ENCODE peak calls at places on chromosomes 7 and 10, in nine cellular contexts. V is dermis blood vessel endothelial cell; F is effector memory CD8-positive, alpha-beta T cell; Z is NB4; H is MCF 10A; I is GM10248; M is kidney tubule cell; J is neuronal stem cell; R is activated B cell treated with CpG ODN at 0.5 μM for 24 hours. Q is an unnamed sample.

GRCh38 chr10:89759531-89759930 is 58.1 kb downstream of the KIF20B start:
- DNase-seq in I (no peak), F (no peak), J (no peak), Z (no peak), R (no peak), V (no peak), H (no peak), M (no peak), Q (no peak)

GRCh38 chr10:110845756-110846620 is 25.7 kb upstream of the PDCD4 start:
- DNase-seq in I (no peak), Z (no peak), F (no peak), M (peak), V (no peak), H (no peak), J (no peak), R (no peak), Q (peak)

GRCh38 chr7:44735403-44736165 is 13.1 kb upstream of the ZMIZ2 start:
- DNase-seq in M (peak), F (no peak), Z (peak), R (no peak), J (no peak), H (peak), I (no peak), V (peak), Q (peak)

GRCh38 chr7:42573904-42574692 is 337.1 kb upstream of the GLI3 start:
- DNase-seq in F (no peak), M (no peak), V (no peak), J (no peak), R (no peak), Z (no peak), H (peak), I (no peak), Q (no peak)

GRCh38 chr10:103699611-103700435 is 155.6 kb downstream of the SH3PXD2A start:
- DNase-seq in F (no peak), R (no peak), H (no peak), Z (no peak), V (no peak), J (no peak), M (no peak), I (no peak), Q (no peak)

GRCh38 chr7:5776894-5777645 is 4.4 kb downstream of the RNF216 start:
- DNase-seq in V (no peak), F (no peak), I (no peak), H (no peak), R (no peak), M (peak), J (no peak), Z (no peak), Q (no peak)

GRCh38 chr7:5633161-5634106 is 148.0 kb downstream of the RNF216 start:
- DNase-seq in I (no peak), M (no peak), H (no peak), V (no peak), Z (no peak), R (no peak), F (no peak), J (no peak), Q (no peak)

GRCh38 chr10:77321868-77322267 is 315.7 kb downstream of the KCNMA1 start:
- DNase-seq in H (no peak), Z (peak), R (no peak), I (no peak), V (no peak), F (no peak), J (no peak), M (peak), Q (no peak)

GRCh38 chr10:71084818-71085126 is 127.6 kb upstream of the UNC5B start:
- DNase-seq in R (no peak), J (no peak), I (no peak), Z (no peak), F (no peak), M (no peak), H (no peak), V (no peak), Q (no peak)

GRCh38 chr10:94035982-94036663 is 42.4 kb downstream of the PLCE1 start:
- DNase-seq in Z (no peak), V (no peak), I (no peak), M (no peak), R (no peak), J (no peak), H (no peak), F (no peak), Q (no peak)

GRCh38 chr7:96694082-96694481 is 15.6 kb downstream of the SEM1 start:
- DNase-seq in I (no peak), H (no peak), V (no peak), R (no peak), M (no peak), F (no peak), Z (no peak), J (no peak), Q (no peak)

GRCh38 chr7:136399378-136399777 is 422.2 kb upstream of the MTPN start:
- DNase-seq in I (no peak), M (no peak), H (no peak), F (no peak), Z (no peak), J (no peak), R (no peak), V (no peak), Q (no peak)

GRCh38 chr7:115153770-115154468 is 232.0 kb downstream of the MDFIC start:
- DNase-seq in Z (no peak), H (no peak), I (no peak), M (no peak), R (no peak), F (no peak), J (no peak), V (no peak), Q (no peak)

GRCh38 chr10:127018298-127018650 is 113.0 kb downstream of the DOCK1 start:
- DNase-seq in R (no peak), I (no peak), H (no peak), F (no peak), V (no peak), Z (no peak), J (no peak), M (peak), Q (no peak)

GRCh38 chr7:82049442-82049841 is 279.6 kb upstream of the HGF start:
- DNase-seq in M (no peak), F (no peak), V (no peak), H (no peak), Z (no peak), R (no peak), I (no peak), J (no peak), Q (no peak)

GRCh38 chr7:119343289-119343688 is 929.7 kb upstream of the KCND2 start:
- DNase-seq in H (no peak), M (no peak), I (no peak), Z (no peak), J (no peak), R (no peak), V (no peak), F (no peak), Q (no peak)

GRCh38 chr7:99210265-99210970 is 2.5 kb upstream of the KPNA7 start:
- DNase-seq in R (no peak), Z (peak), V (no peak), M (peak), H (peak), F (no peak), J (no peak), I (no peak), Q (peak)

GRCh38 chr7:18151419-18151818 is 123.8 kb upstream of the PRPS1L1 start:
- DNase-seq in R (no peak), J (no peak), V (no peak), M (no peak), I (no peak), H (peak), F (no peak), Z (peak), Q (no peak)

GRCh38 chr7:42233166-42233565 is 3.8 kb downstream of the GLI3 start:
- DNase-seq in H (no peak), V (no peak), M (no peak), Z (no peak), R (no peak), F (no peak), J (no peak), I (no peak), Q (no peak)

GRCh38 chr7:130930260-130930659 is 196.3 kb upstream of the KLF14 start:
- DNase-seq in M (peak), H (no peak), R (no peak), Z (no peak), J (no peak), V (peak), F (no peak), I (no peak), Q (no peak)

GRCh38 chr10:60139290-60139689 is 232.9 kb upstream of the CCDC6 start:
- DNase-seq in J (no peak), I (no peak), F (no peak), R (no peak), V (no peak), H (no peak), M (no peak), Z (no peak), Q (peak)